ENCODE peak calls at places on chromosomes 12 and 14, in eight cellular contexts. G is GM12891, U is esophagus squamous epithelium, B is GM12892, M is A549, V is tibial nerve, I is transverse colon, H is upper lobe of left lung. E is an unnamed sample.

GRCh38 chr14:85380891-85381290 is 149.1 kb upstream of the FLRT2 start:
- DNase-seq in G (no peak), U (no peak), B (no peak), M (no peak), V (no peak), I (no peak), H (no peak), E (no peak)

GRCh38 chr14:64513271-64513670 is 8.7 kb downstream of the ZBTB1 start:
- DNase-seq in G (no peak), U (no peak), B (no peak), M (no peak), V (no peak), I (no peak), H (no peak), E (no peak)

GRCh38 chr14:23102801-23103200 is 2.0 kb downstream of the CIROP start:
- DNase-seq in G (no peak), U (no peak), B (no peak), M (no peak), V (no peak), I (no peak), H (no peak), E (no peak)

GRCh38 chr12:44046732-44047417 is 211.0 kb downstream of the TMEM117 start:
- DNase-seq in G (no peak), U (no peak), B (no peak), M (no peak), V (no peak), I (no peak), H (no peak), E (no peak)

GRCh38 chr14:23054000-23054811 is 3.1 kb downstream of the CDH24 start:
- DNase-seq in G (no peak), U (no peak), B (no peak), M (no peak), V (no peak), I (no peak), H (no peak), E (no peak)

GRCh38 chr12:77686760-77687159 is 143.9 kb upstream of the NAV3 start:
- DNase-seq in G (no peak), U (no peak), B (no peak), M (no peak), V (no peak), I (no peak), H (no peak), E (no peak)

GRCh38 chr12:111753144-111753881 is 13.4 kb upstream of the ALDH2 start:
- DNase-seq in G (peak), U (no peak), B (peak), M (peak), V (peak), I (peak), H (peak), E (peak)

GRCh38 chr14:38419579-38419978 is 163.7 kb upstream of the CLEC14A start:
- DNase-seq in G (no peak), U (no peak), B (no peak), M (no peak), V (no peak), I (no peak), H (no peak), E (no peak)

GRCh38 chr12:81206425-81206824 is 128.5 kb downstream of the ACSS3 start:
- DNase-seq in G (no peak), U (no peak), B (no peak), M (no peak), V (no peak), I (no peak), H (no peak), E (no peak)

GRCh38 chr12:69161835-69162234 is 77.5 kb upstream of the CPSF6 start:
- DNase-seq in G (peak), U (no peak), B (no peak), M (no peak), V (no peak), I (no peak), H (no peak), E (no peak)

GRCh38 chr12:10354502-10354901 is 35.3 kb downstream of the KLRK1 start:
- DNase-seq in G (no peak), U (no peak), B (no peak), M (no peak), V (no peak), I (no peak), H (peak), E (no peak)

GRCh38 chr14:58941666-58942065 is 246.8 kb upstream of the DAAM1 start:
- DNase-seq in G (no peak), U (no peak), B (no peak), M (no peak), V (no peak), I (no peak), H (no peak), E (no peak)

GRCh38 chr12:32535260-32535999 is 136.1 kb downstream of the FGD4 start:
- DNase-seq in G (no peak), U (no peak), B (no peak), M (peak), V (peak), I (peak), H (peak), E (peak)

GRCh38 chr12:97022831-97023230 is 115.8 kb downstream of the NEDD1 start:
- DNase-seq in G (no peak), U (no peak), B (no peak), M (no peak), V (no peak), I (no peak), H (no peak), E (no peak)

DNA sequence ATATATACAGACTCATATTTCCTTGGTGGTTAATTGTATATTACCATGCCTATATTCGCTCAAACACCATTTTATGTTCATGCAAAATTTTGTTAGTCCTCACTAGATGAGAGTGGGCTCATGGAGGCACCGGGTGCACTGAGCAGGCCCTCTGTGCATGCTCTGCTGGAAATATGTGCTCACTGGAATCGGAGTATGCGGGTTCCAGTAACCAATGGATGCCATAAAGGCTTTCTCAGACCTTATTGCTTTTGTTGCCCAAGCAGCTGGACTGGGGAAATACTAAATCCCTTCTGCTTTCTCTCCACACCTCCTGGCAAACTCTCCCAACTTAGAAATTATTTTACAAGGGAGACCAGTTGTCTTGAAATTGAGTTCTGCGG is 7.7 kb upstream of the HOXC6 start:
- DNase-seq in G (no peak), U (no peak), B (no peak), M (no peak), V (no peak), I (no peak), H (no peak), E (no peak)
- TF ChIP-seq POLR2A in G (no peak), U (no peak), B (no peak), M (no peak), V (no peak), I (no peak), H (no peak), E (no peak)

DNA sequence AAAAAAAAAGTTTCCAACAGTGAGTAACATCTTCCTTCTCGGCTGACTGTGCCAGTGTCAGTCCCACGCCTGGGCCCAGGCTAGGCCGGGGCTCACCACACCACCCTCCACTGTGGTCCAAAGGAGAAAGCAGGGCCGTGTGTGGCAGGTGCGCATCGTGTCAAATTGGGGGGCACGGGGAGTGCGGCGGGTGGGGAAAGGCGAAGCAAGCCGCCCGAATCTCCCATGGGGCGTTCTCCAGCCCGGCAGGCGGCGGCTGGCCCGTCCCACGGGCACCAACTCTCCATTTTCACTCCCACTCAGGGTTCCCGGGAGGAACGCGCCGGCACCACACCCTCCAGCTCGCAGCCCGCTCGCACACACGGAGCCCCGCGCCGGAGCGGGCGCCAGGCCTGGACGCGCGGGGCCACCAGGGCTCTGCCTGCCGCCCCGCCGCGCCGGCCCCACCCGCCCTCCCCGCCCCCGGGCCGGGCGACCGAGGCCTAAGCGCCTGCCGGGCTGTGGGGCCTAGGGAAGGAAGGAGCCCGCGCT is 599 bp downstream of the EEA1 start:
- DNase-seq in G (peak), U (no peak), B (no peak), M (peak), V (peak), I (peak), H (peak), E (no peak)
- TF ChIP-seq POLR2A in G (no peak), U (no peak), B (peak), M (no peak), V (no peak), I (no peak), H (no peak), E (no peak)

DNA sequence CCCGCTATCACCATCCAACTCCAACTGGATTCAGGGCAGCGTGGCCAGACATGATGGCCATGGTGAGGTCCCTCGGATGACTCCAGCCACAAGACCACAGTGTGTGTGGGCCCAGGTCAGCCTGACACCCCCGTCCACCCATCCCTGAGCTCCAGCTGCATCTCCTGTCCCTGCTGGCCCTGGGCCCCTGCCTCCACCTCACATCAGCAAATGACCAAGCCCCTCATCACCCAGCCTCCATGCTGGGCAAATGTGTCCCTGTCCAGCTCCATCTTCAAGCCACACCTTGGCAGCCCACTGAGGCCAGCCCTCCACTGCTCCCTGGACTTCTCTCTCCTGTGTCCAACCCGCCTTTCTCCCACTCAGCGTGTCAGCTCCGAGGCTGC is 3.2 kb downstream of the GPR132 start:
- DNase-seq in G (no peak), U (no peak), B (no peak), M (no peak), V (no peak), I (no peak), H (no peak), E (no peak)
- TF ChIP-seq POLR2A in G (peak), U (no peak), B (peak), M (no peak), V (no peak), I (no peak), H (no peak), E (no peak)

DNA sequence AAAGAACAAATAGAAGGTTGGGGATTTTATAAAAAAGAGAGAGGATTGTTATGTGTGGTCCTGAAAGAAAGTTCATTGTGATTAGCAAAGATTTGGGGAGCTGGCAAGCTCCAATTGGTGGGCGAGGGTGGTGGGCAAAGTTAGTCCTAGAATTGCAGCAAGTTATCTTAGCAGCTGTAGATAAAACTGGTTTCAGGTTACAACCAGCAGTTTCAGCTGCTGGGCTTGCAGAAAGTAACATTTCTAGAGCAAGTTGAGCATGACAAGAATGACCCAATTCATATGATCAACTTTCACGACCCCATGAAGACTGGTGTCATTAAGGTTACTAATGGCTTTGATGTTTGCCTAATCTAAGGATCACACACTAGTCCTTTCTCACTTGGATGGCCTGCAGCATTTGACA is 177.9 kb upstream of the NUDT4 start:
- DNase-seq in G (no peak), U (no peak), B (no peak), M (no peak), V (no peak), I (no peak), H (no peak), E (no peak)
- TF ChIP-seq POLR2A in G (no peak), U (no peak), B (no peak), M (no peak), V (no peak), I (no peak), H (no peak), E (no peak)

GRCh38 chr12:108733132-108733531 is 1.8 kb upstream of the CORO1C start:
- DNase-seq in G (no peak), U (no peak), B (no peak), M (no peak), V (no peak), I (no peak), H (no peak), E (no peak)

GRCh38 chr12:108735855-108736254 is 4.5 kb upstream of the CORO1C start:
- DNase-seq in G (no peak), U (no peak), B (no peak), M (no peak), V (no peak), I (no peak), H (no peak), E (no peak)

GRCh38 chr12:108731866-108732461 is 646 bp upstream of the CORO1C start:
- DNase-seq in G (peak), U (peak), B (peak), M (peak), V (peak), I (peak), H (peak), E (peak)

GRCh38 chr12:108732489-108732888 is 1.2 kb upstream of the CORO1C start:
- DNase-seq in G (no peak), U (no peak), B (no peak), M (no peak), V (no peak), I (no peak), H (no peak), E (no peak)

GRCh38 chr12:108734200-108734906 is 3.0 kb upstream of the CORO1C start:
- DNase-seq in G (no peak), U (no peak), B (no peak), M (peak), V (no peak), I (peak), H (peak), E (peak)
- TF ChIP-seq POLR2A in G (no peak), U (no peak), B (no peak), M (no peak), V (no peak), I (peak), H (no peak), E (no peak)

E was measured in erythroblast.